ENCODE peak calls at places on chromosomes 6 and 20, in eight cellular contexts. W is vagina, Z is NCI-H1694 treated with DMSO at 0.1 percent for 48 hours, S is NCI-H345, X is lower lobe of right lung, C is Peyer's patch, B is hypothalamus, H is SHP77. D is an unnamed sample.

GRCh38 chr6:126672654-126673053 is 332.7 kb downstream of the CENPW start:
- DNase-seq in W (no peak), Z (no peak), S (no peak), X (no peak), C (no peak), B (no peak), H (no peak), D (no peak)

GRCh38 chr6:27889275-27889627 is 22.9 kb downstream of the OR2B2 start:
- DNase-seq in W (no peak), Z (no peak), S (no peak), X (no peak), C (no peak), B (no peak), H (no peak), D (no peak)

GRCh38 chr6:85516168-85516567 is 66.3 kb downstream of the NT5E start:
- DNase-seq in W (no peak), Z (no peak), S (no peak), X (no peak), C (no peak), B (no peak), H (no peak), D (no peak)

GRCh38 chr6:53833147-53833546 is 38.3 kb downstream of the LRRC1 start:
- DNase-seq in W (no peak), Z (no peak), S (no peak), X (no peak), C (no peak), B (no peak), H (no peak), D (no peak)

GRCh38 chr6:142258305-142258704 is 43.5 kb upstream of the ADGRG6 start:
- DNase-seq in W (no peak), Z (no peak), S (no peak), X (no peak), C (no peak), B (no peak), H (no peak), D (no peak)

GRCh38 chr6:42279144-42279781 is 61.6 kb upstream of the MRPS10 start:
- DNase-seq in W (no peak), Z (no peak), S (no peak), X (no peak), C (peak; percentile 86), B (no peak), H (no peak), D (no peak)

GRCh38 chr6:80543598-80544181 is 437.2 kb downstream of the BCKDHB start:
- DNase-seq in W (no peak), Z (no peak), S (no peak), X (no peak), C (no peak), B (no peak), H (no peak), D (no peak)

GRCh38 chr6:50922579-50923525 is 104.2 kb downstream of the TFAP2B start:
- DNase-seq in W (no peak), Z (no peak), S (no peak), X (no peak), C (no peak), B (no peak), H (no peak), D (no peak)

GRCh38 chr6:123945386-123945785 is 141.7 kb downstream of the NKAIN2 start:
- DNase-seq in W (no peak), Z (peak; percentile 68), S (peak; percentile 40), X (no peak), C (no peak), B (no peak), H (no peak), D (peak; percentile 97)

GRCh38 chr6:48048460-48049146 is 62.4 kb downstream of the PTCHD4 start:
- DNase-seq in W (no peak), Z (no peak), S (peak; percentile 19), X (no peak), C (no peak), B (no peak), H (no peak), D (no peak)

GRCh38 chr20:24502184-24502583 is 32.8 kb downstream of the SYNDIG1 start:
- DNase-seq in W (peak; percentile 91), Z (no peak), S (no peak), X (no peak), C (no peak), B (peak; percentile 43), H (no peak), D (peak; percentile 88)

GRCh38 chr20:52361650-52362049 is 170.1 kb upstream of the ZFP64 start:
- DNase-seq in W (no peak), Z (no peak), S (no peak), X (no peak), C (no peak), B (no peak), H (no peak), D (no peak)

GRCh38 chr20:8215516-8215915 is 83.5 kb downstream of the PLCB1 start:
- DNase-seq in W (no peak), Z (no peak), S (peak; percentile 31), X (no peak), C (no peak), B (no peak), H (peak; percentile 2), D (no peak)

D was measured in cerebellar cortex.